ENCODE peak calls at places on chromosomes 13 and 19, in six cellular contexts. A is A549, Z is H1, F is WTC11, U is K562, B is HepG2. O is an unnamed sample.

GRCh38 chr13:90918551-90918950 is 428.9 kb upstream of the MIR17HG start:
- DNase-seq in A (no peak), Z (no peak), F (no peak), U (no peak), B (no peak), O (no peak)

GRCh38 chr13:50676602-50677001 is 166.9 kb downstream of the DLEU7 start:
- DNase-seq in A (no peak), Z (no peak), F (no peak), U (peak), B (no peak), O (peak)

GRCh38 chr13:112449545-112449930 is 73.4 kb downstream of the SPACA7 start:
- DNase-seq in A (no peak), Z (no peak), F (no peak), U (no peak), B (no peak), O (no peak)

GRCh38 chr13:37225414-37226047 is 120.1 kb upstream of the CSNK1A1L start:
- DNase-seq in A (no peak), Z (no peak), F (no peak), U (no peak), B (no peak), O (no peak)

GRCh38 chr13:98482476-98483444 is 94.1 kb downstream of the STK24 start:
- DNase-seq in A (no peak), Z (no peak), F (no peak), U (no peak), B (no peak), O (peak)

GRCh38 chr19:40279120-40279551 is 6.0 kb downstream of the AKT2 start:
- DNase-seq in A (no peak), Z (no peak), F (no peak), U (no peak), B (no peak), O (no peak)

GRCh38 chr19:55258476-55258827 is 365 bp downstream of the PPP6R1 start:
- DNase-seq in A (no peak), Z (no peak), F (no peak), U (peak), B (no peak), O (no peak)

GRCh38 chr13:98476538-98476966 is 100.4 kb downstream of the STK24 start:
- DNase-seq in A (no peak), Z (no peak), F (no peak), U (peak), B (no peak), O (peak)

GRCh38 chr13:111130111-111130508 is 15.0 kb downstream of the ARHGEF7 start:
- DNase-seq in A (no peak), Z (no peak), F (no peak), U (no peak), B (no peak), O (no peak)

GRCh38 chr19:54325194-54325621 is 12.2 kb upstream of the LILRA5 start:
- DNase-seq in A (peak), Z (peak), F (peak), U (peak), B (peak), O (peak)

GRCh38 chr19:3360494-3361383 is 5.6 kb upstream of the NFIC start:
- DNase-seq in A (no peak), Z (peak), F (no peak), U (peak), B (no peak), O (peak)

GRCh38 chr13:36887758-36888521 is 32.1 kb downstream of the SMAD9 start:
- DNase-seq in A (no peak), Z (peak), F (no peak), U (no peak), B (no peak), O (no peak)

GRCh38 chr13:107373551-107373950 is 805.6 kb upstream of the ARGLU1 start:
- DNase-seq in A (no peak), Z (no peak), F (no peak), U (no peak), B (no peak), O (peak)

GRCh38 chr13:76790519-76791289 is 95.5 kb downstream of the KCTD12 start:
- DNase-seq in A (no peak), Z (no peak), F (no peak), U (no peak), B (no peak), O (peak)

GRCh38 chr13:18962168-18962734 is 219.4 kb downstream of the TUBA3C start:
- DNase-seq in A (no peak), Z (no peak), F (no peak), U (no peak), B (no peak), O (no peak)

GRCh38 chr13:45870232-45870631 is 18.7 kb upstream of the SIAH3 start:
- DNase-seq in A (no peak), Z (no peak), F (no peak), U (no peak), B (no peak), O (no peak)

GRCh38 chr13:46296920-46297319 is 85.2 kb downstream of the LRRC63 start:
- DNase-seq in A (no peak), Z (no peak), F (no peak), U (no peak), B (no peak), O (peak)

GRCh38 chr19:23203841-23204344 is 46.3 kb downstream of the ZNF724 start:
- DNase-seq in A (no peak), Z (no peak), F (peak), U (peak), B (no peak), O (no peak)

GRCh38 chr19:5961969-5962945 is 15.7 kb downstream of the RANBP3 start:
- DNase-seq in A (no peak), Z (no peak), F (no peak), U (no peak), B (peak), O (peak)

GRCh38 chr13:72983085-72983768 is 75.6 kb upstream of the KLF5 start:
- DNase-seq in A (no peak), Z (no peak), F (no peak), U (no peak), B (peak), O (no peak)

GRCh38 chr19:802497-802887 is 5.2 kb downstream of the PTBP1 start:
- DNase-seq in A (no peak), Z (no peak), F (no peak), U (no peak), B (no peak), O (peak)

GRCh38 chr19:13637664-13638063 is 126.7 kb upstream of the MRI1 start:
- DNase-seq in A (no peak), Z (no peak), F (no peak), U (no peak), B (no peak), O (no peak)

DNA sequence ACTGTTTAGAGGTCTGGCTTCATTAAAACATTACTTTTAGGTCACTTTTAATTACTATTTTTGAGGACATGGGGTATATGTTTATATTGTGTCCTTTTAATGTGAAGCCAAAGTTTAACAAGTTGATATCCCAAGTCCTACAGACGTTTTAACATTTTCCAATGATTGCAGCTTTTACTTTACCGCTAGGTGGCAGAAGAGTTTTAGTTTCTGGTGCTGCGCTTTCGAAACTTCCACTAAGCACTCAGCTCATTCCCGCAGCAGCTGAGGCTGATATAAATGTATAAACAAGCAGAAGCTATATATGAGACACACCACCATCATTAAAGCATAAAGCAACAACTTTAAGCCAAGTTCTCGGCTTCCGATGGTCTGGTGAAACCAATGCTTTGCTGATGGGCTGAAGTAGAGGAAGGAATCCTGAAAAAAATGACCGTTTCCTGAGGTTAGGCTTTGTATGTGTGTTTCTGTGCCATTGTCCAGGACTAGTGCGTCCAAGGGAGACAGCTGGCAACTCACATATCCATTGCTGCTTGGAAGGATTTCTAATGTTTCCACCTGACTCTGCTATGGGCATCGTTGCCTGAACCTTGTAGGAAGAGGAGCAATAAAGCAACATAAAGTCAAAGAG is 753.9 kb downstream of the OLFM4 start:
- DNase-seq in A (peak), Z (peak), F (no peak), U (peak), B (peak), O (peak)
- TF ChIP-seq JUN in A (no peak), Z (no peak), F (no peak), U (no peak), B (no peak), O (no peak)

DNA sequence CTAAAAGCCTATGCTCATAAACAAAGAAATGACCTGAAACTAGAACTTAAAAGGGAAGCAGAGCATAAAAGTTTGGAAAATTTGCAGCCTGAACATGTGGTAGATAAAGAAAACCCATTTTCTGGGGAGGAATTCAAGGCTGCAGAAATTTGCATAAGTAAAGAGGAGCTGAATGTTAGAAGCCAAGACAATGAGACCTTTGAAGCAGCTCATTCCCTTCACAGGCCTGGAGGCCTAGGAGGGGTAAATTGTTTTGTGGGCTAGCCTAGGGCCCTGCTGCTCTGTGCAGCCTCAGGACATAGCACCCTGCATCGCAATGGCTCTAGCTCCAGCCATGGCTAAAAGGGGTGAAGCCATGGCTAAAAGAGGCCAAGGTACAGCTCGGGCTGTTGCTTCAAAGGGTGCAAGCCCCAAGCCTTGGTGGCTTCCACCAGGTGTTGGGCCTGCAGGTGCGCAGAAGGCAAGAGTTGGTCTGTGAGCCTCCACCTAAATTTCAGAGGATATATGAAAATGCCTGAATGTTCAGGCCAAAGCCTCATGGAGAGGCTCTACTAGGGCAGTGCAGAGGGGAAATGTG is 38.3 kb downstream of the ZIC2 start:
- DNase-seq in A (no peak), Z (peak), F (no peak), U (no peak), B (peak), O (no peak)
- TF ChIP-seq JUN in A (no peak), Z (no peak), F (no peak), U (no peak), B (no peak), O (no peak)

GRCh38 chr19:47436712-47437401 is 17.5 kb upstream of the MEIS3 start:
- DNase-seq in A (peak), Z (peak), F (peak), U (peak), B (peak), O (peak)

GRCh38 chr19:47435883-47436417 is 16.6 kb upstream of the MEIS3 start:
- DNase-seq in A (no peak), Z (no peak), F (no peak), U (no peak), B (no peak), O (no peak)

GRCh38 chr19:47435196-47435595 is 15.9 kb upstream of the MEIS3 start:
- DNase-seq in A (no peak), Z (no peak), F (no peak), U (no peak), B (no peak), O (no peak)

GRCh38 chr19:47438793-47439220 is 19.5 kb upstream of the MEIS3 start:
- DNase-seq in A (no peak), Z (peak), F (peak), U (no peak), B (no peak), O (no peak)

DNA sequence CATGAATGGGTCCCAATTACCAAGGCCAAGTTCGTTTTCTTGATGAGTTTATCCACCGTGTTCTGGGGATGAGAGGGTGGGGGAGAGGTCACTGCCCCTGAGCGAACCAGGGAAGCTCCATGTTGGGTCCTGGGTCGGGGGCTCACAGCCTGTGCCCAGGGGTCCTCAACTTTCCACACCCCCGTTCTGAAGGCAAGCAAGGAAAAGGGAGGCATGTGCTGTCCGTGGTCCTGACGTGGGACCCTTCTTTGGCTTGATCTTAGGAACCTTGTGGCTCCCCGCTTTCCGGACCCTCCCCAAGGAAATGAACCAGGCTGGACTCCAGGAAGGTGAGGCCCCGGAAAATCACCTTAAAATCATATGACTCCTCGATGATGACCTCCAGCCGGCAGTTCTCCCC is 18.2 kb upstream of the MEIS3 start:
- DNase-seq in A (no peak), Z (no peak), F (no peak), U (no peak), B (no peak), O (no peak)
- TF ChIP-seq JUN in A (no peak), Z (no peak), F (no peak), U (no peak), B (no peak), O (no peak)

DNA sequence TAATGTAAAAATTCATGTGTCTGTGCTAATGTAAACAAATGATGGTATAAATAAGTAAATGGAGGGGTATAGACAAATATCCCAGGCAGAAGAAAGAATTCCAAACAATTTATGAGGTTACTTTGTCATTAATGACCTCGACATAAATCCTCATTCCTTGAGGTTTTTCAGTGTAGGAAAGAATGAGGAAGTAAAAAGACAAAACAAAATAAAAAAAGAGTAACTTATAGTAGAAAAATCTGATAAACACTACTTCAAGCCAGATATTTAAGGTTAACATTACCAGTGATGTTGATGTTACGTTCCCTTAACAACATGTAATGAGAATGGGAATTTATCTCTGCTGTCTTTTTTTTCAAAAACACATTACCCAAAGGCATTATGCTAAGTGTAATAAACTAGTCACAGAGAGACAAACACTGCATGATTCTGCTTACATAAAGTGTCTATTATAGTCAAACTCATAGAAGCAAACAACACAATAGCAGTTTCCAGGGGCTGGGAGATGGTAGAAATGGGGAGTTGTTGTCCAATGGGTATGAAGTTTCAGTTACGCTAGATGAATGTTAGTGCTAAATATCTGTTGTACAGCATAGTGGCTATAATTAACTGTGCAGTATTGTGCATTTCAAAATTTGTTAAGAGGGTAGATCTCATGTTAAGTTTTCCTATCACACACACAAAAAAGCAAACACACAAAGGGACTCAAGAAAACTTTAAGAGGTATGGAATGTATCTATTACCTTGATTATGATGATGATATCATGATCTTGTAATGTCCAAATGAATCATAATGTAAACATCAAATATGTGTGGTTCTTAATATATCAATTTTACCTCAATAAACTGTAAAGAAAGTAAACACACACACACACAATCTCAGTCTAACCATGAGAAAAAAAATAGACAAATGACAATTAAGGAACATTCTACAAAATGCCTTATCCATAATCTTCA is 934.9 kb downstream of the SLITRK1 start:
- DNase-seq in A (no peak), Z (no peak), F (no peak), U (no peak), B (no peak), O (no peak)
- TF ChIP-seq JUN in A (no peak), Z (no peak), F (no peak), U (no peak), B (no peak), O (no peak)